ENCODE peak calls at places on chromosomes 16 and 17, in nine cellular contexts. One of them, this sample, is unnamed.

GRCh38 chr16:81585785-81586184 is 141.2 kb downstream of the CMIP start:
- DNase-seq in HFFc6: no peak
- DNase-seq in CD8-positive, alpha-beta T cell: no peak
- DNase-seq in AG09309: no peak
- DNase-seq in H9: peak
- DNase-seq in foreskin fibroblast: peak
- DNase-seq in GM10248: no peak
- DNase-seq in B cell: no peak
- DNase-seq in RWPE1: no peak
- DNase-seq in this sample: no peak

GRCh38 chr16:81875461-81875860 is 96.4 kb downstream of the PLCG2 start:
- DNase-seq in HFFc6: no peak
- DNase-seq in CD8-positive, alpha-beta T cell: no peak
- DNase-seq in GM10248: no peak
- DNase-seq in foreskin fibroblast: no peak
- DNase-seq in B cell: no peak
- DNase-seq in AG09309: no peak
- DNase-seq in H9: no peak
- DNase-seq in RWPE1: no peak
- DNase-seq in this sample: no peak

GRCh38 chr17:8300629-8301242 is 5.5 kb upstream of the SLC25A35 start:
- DNase-seq in foreskin fibroblast: peak
- DNase-seq in CD8-positive, alpha-beta T cell: peak
- DNase-seq in B cell: peak
- DNase-seq in AG09309: peak
- DNase-seq in HFFc6: peak
- DNase-seq in H9: peak
- DNase-seq in GM10248: peak
- DNase-seq in RWPE1: peak
- DNase-seq in this sample: no peak

GRCh38 chr17:16906670-16907069 is 65.2 kb downstream of the TNFRSF13B start:
- DNase-seq in HFFc6: peak
- DNase-seq in H9: no peak
- DNase-seq in AG09309: no peak
- DNase-seq in B cell: no peak
- DNase-seq in RWPE1: no peak
- DNase-seq in foreskin fibroblast: peak
- DNase-seq in CD8-positive, alpha-beta T cell: no peak
- DNase-seq in GM10248: no peak
- DNase-seq in this sample: no peak

GRCh38 chr17:303161-303560 is 49.4 kb downstream of the RPH3AL start:
- DNase-seq in HFFc6: no peak
- DNase-seq in B cell: no peak
- DNase-seq in GM10248: no peak
- DNase-seq in H9: no peak
- DNase-seq in RWPE1: no peak
- DNase-seq in CD8-positive, alpha-beta T cell: no peak
- DNase-seq in AG09309: no peak
- DNase-seq in foreskin fibroblast: no peak
- DNase-seq in this sample: no peak

GRCh38 chr16:73771676-73772075 is 524.9 kb upstream of the PSMD7 start:
- DNase-seq in CD8-positive, alpha-beta T cell: no peak
- DNase-seq in RWPE1: no peak
- DNase-seq in H9: no peak
- DNase-seq in foreskin fibroblast: no peak
- DNase-seq in HFFc6: peak
- DNase-seq in AG09309: peak
- DNase-seq in B cell: no peak
- DNase-seq in GM10248: no peak
- DNase-seq in this sample: no peak

GRCh38 chr17:68377771-68378201 is 79.5 kb downstream of the WIPI1 start:
- DNase-seq in RWPE1: no peak
- DNase-seq in GM10248: no peak
- DNase-seq in B cell: no peak
- DNase-seq in foreskin fibroblast: no peak
- DNase-seq in H9: no peak
- DNase-seq in HFFc6: peak
- DNase-seq in CD8-positive, alpha-beta T cell: no peak
- DNase-seq in AG09309: no peak
- DNase-seq in this sample: no peak

GRCh38 chr17:29162909-29163341 is 17.3 kb downstream of the MYO18A start:
- DNase-seq in H9: no peak
- DNase-seq in HFFc6: no peak
- DNase-seq in RWPE1: no peak
- DNase-seq in B cell: no peak
- DNase-seq in foreskin fibroblast: no peak
- DNase-seq in GM10248: no peak
- DNase-seq in CD8-positive, alpha-beta T cell: no peak
- DNase-seq in AG09309: no peak
- DNase-seq in this sample: no peak

GRCh38 chr16:75810998-75811634 is 84.8 kb upstream of the CPHXL start:
- DNase-seq in RWPE1: no peak
- DNase-seq in B cell: no peak
- DNase-seq in CD8-positive, alpha-beta T cell: no peak
- DNase-seq in HFFc6: no peak
- DNase-seq in foreskin fibroblast: no peak
- DNase-seq in AG09309: no peak
- DNase-seq in GM10248: no peak
- DNase-seq in H9: no peak
- DNase-seq in this sample: no peak

GRCh38 chr17:63838586-63839184 is 3.8 kb downstream of the SMARCD2 start:
- DNase-seq in CD8-positive, alpha-beta T cell: no peak
- DNase-seq in GM10248: no peak
- DNase-seq in foreskin fibroblast: peak
- DNase-seq in RWPE1: peak
- DNase-seq in AG09309: peak
- DNase-seq in B cell: no peak
- DNase-seq in H9: no peak
- DNase-seq in HFFc6: peak
- DNase-seq in this sample: peak

GRCh38 chr16:57628008-57628781 is at the start of gene ADGRG1:
- DNase-seq in RWPE1: peak
- DNase-seq in HFFc6: peak
- DNase-seq in AG09309: peak
- DNase-seq in GM10248: peak
- DNase-seq in CD8-positive, alpha-beta T cell: no peak
- DNase-seq in B cell: no peak
- DNase-seq in H9: peak
- DNase-seq in foreskin fibroblast: peak
- DNase-seq in this sample: peak
- TF ChIP-seq CTCF in RWPE1: no peak
- TF ChIP-seq CTCF in HFFc6: peak
- TF ChIP-seq CTCF in AG09309: no peak
- TF ChIP-seq CTCF in GM10248: no peak
- TF ChIP-seq CTCF in CD8-positive, alpha-beta T cell: no peak
- TF ChIP-seq CTCF in B cell: no peak
- TF ChIP-seq CTCF in H9: peak
- TF ChIP-seq CTCF in foreskin fibroblast: no peak
- TF ChIP-seq CTCF in this sample: no peak

GRCh38 chr16:5500526-5500925 is 402.9 kb upstream of the EEF2KMT start:
- DNase-seq in foreskin fibroblast: no peak
- DNase-seq in RWPE1: no peak
- DNase-seq in AG09309: no peak
- DNase-seq in CD8-positive, alpha-beta T cell: no peak
- DNase-seq in GM10248: no peak
- DNase-seq in B cell: no peak
- DNase-seq in H9: no peak
- DNase-seq in HFFc6: no peak
- DNase-seq in this sample: no peak

GRCh38 chr16:5504028-5504758 is 406.6 kb upstream of the EEF2KMT start:
- DNase-seq in H9: no peak
- DNase-seq in RWPE1: no peak
- DNase-seq in foreskin fibroblast: peak
- DNase-seq in CD8-positive, alpha-beta T cell: no peak
- DNase-seq in GM10248: no peak
- DNase-seq in B cell: no peak
- DNase-seq in HFFc6: peak
- DNase-seq in AG09309: no peak
- DNase-seq in this sample: no peak

GRCh38 chr16:5505093-5505887 is 407.7 kb upstream of the EEF2KMT start:
- DNase-seq in GM10248: no peak
- DNase-seq in B cell: no peak
- DNase-seq in CD8-positive, alpha-beta T cell: no peak
- DNase-seq in H9: no peak
- DNase-seq in HFFc6: no peak
- DNase-seq in AG09309: no peak
- DNase-seq in foreskin fibroblast: no peak
- DNase-seq in RWPE1: no peak
- DNase-seq in this sample: no peak

GRCh38 chr16:5502944-5503343 is 405.3 kb upstream of the EEF2KMT start:
- DNase-seq in AG09309: no peak
- DNase-seq in B cell: no peak
- DNase-seq in GM10248: no peak
- DNase-seq in foreskin fibroblast: no peak
- DNase-seq in CD8-positive, alpha-beta T cell: no peak
- DNase-seq in HFFc6: no peak
- DNase-seq in H9: no peak
- DNase-seq in RWPE1: no peak
- DNase-seq in this sample: no peak

GRCh38 chr16:5502467-5502869 is 404.9 kb upstream of the EEF2KMT start:
- DNase-seq in AG09309: no peak
- DNase-seq in HFFc6: peak
- DNase-seq in RWPE1: no peak
- DNase-seq in GM10248: no peak
- DNase-seq in CD8-positive, alpha-beta T cell: no peak
- DNase-seq in foreskin fibroblast: peak
- DNase-seq in B cell: no peak
- DNase-seq in H9: peak
- DNase-seq in this sample: no peak
- TF ChIP-seq CTCF in AG09309: no peak
- TF ChIP-seq CTCF in HFFc6: peak
- TF ChIP-seq CTCF in RWPE1: no peak
- TF ChIP-seq CTCF in GM10248: peak
- TF ChIP-seq CTCF in CD8-positive, alpha-beta T cell: no peak
- TF ChIP-seq CTCF in foreskin fibroblast: peak
- TF ChIP-seq CTCF in B cell: no peak
- TF ChIP-seq CTCF in H9: peak
- TF ChIP-seq CTCF in this sample: no peak

GRCh38 chr17:48051706-48052486 is 3.7 kb downstream of the NFE2L1 start:
- DNase-seq in AG09309: peak
- DNase-seq in RWPE1: peak
- DNase-seq in H9: no peak
- DNase-seq in foreskin fibroblast: peak
- DNase-seq in CD8-positive, alpha-beta T cell: no peak
- DNase-seq in B cell: no peak
- DNase-seq in HFFc6: peak
- DNase-seq in GM10248: no peak
- DNase-seq in this sample: no peak
- TF ChIP-seq CTCF in AG09309: peak
- TF ChIP-seq CTCF in RWPE1: no peak
- TF ChIP-seq CTCF in H9: no peak
- TF ChIP-seq CTCF in foreskin fibroblast: peak
- TF ChIP-seq CTCF in CD8-positive, alpha-beta T cell: no peak
- TF ChIP-seq CTCF in B cell: no peak
- TF ChIP-seq CTCF in HFFc6: peak
- TF ChIP-seq CTCF in GM10248: no peak
- TF ChIP-seq CTCF in this sample: no peak

GRCh38 chr16:65600046-65600445 is 478.2 kb upstream of the CDH11 start:
- DNase-seq in AG09309: no peak
- DNase-seq in RWPE1: no peak
- DNase-seq in CD8-positive, alpha-beta T cell: no peak
- DNase-seq in HFFc6: no peak
- DNase-seq in foreskin fibroblast: no peak
- DNase-seq in H9: no peak
- DNase-seq in GM10248: no peak
- DNase-seq in B cell: no peak
- DNase-seq in this sample: no peak
- TF ChIP-seq CTCF in AG09309: no peak
- TF ChIP-seq CTCF in RWPE1: no peak
- TF ChIP-seq CTCF in CD8-positive, alpha-beta T cell: no peak
- TF ChIP-seq CTCF in HFFc6: no peak
- TF ChIP-seq CTCF in foreskin fibroblast: no peak
- TF ChIP-seq CTCF in H9: no peak
- TF ChIP-seq CTCF in GM10248: no peak
- TF ChIP-seq CTCF in B cell: no peak
- TF ChIP-seq CTCF in this sample: no peak

GRCh38 chr17:4032738-4033137 is 68.5 kb upstream of the ATP2A3 start:
- DNase-seq in B cell: no peak
- DNase-seq in RWPE1: no peak
- DNase-seq in GM10248: no peak
- DNase-seq in CD8-positive, alpha-beta T cell: no peak
- DNase-seq in AG09309: no peak
- DNase-seq in H9: peak
- DNase-seq in foreskin fibroblast: no peak
- DNase-seq in HFFc6: no peak
- DNase-seq in this sample: no peak
- TF ChIP-seq CTCF in B cell: no peak
- TF ChIP-seq CTCF in RWPE1: no peak
- TF ChIP-seq CTCF in GM10248: no peak
- TF ChIP-seq CTCF in CD8-positive, alpha-beta T cell: no peak
- TF ChIP-seq CTCF in AG09309: no peak
- TF ChIP-seq CTCF in H9: peak
- TF ChIP-seq CTCF in foreskin fibroblast: no peak
- TF ChIP-seq CTCF in HFFc6: no peak
- TF ChIP-seq CTCF in this sample: no peak

DNA sequence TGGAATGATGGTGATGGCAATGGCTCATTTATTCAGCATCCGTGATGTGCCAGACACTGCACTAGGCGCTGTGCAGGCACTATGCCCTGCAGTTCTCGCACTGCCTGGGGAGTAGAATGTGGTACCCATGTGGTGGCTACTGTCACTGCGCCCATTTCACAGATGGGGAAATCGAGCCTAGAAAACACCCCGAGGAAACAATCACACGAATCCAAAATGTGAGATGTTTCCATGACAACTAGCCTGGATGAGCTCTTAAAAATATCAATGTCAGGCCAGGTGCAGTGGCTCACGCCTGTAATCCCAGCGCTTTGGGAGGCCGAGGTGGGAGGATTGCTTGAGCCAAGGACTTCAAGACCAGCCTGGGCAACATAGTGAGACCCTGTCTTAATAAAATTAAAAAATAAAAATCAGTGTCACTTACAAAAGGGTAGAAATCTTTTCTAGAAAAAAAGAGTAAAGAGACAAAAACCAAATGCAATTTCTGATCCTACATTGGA is 57.9 kb upstream of the TNRC6A start:
- DNase-seq in B cell: no peak
- DNase-seq in HFFc6: no peak
- DNase-seq in CD8-positive, alpha-beta T cell: no peak
- DNase-seq in H9: no peak
- DNase-seq in GM10248: no peak
- DNase-seq in foreskin fibroblast: no peak
- DNase-seq in RWPE1: no peak
- DNase-seq in AG09309: no peak
- DNase-seq in this sample: no peak
- TF ChIP-seq CTCF in B cell: no peak
- TF ChIP-seq CTCF in HFFc6: peak
- TF ChIP-seq CTCF in CD8-positive, alpha-beta T cell: no peak
- TF ChIP-seq CTCF in H9: no peak
- TF ChIP-seq CTCF in GM10248: no peak
- TF ChIP-seq CTCF in foreskin fibroblast: no peak
- TF ChIP-seq CTCF in RWPE1: no peak
- TF ChIP-seq CTCF in AG09309: no peak
- TF ChIP-seq CTCF in this sample: no peak